ENCODE peak calls at places on chromosomes 12 and 14, in six cellular contexts. A is vagina, P is BJ, X is transverse colon, C is adrenal gland, J is lower leg skin. O is an unnamed sample.

GRCh38 chr14:99206053-99206452 is 65.9 kb downstream of the BCL11B start:
- DNase-seq in C (no peak), J (no peak), A (no peak), P (no peak), X (no peak), O (no peak)

GRCh38 chr12:12992418-12993175 is 7.5 kb downstream of the HEBP1 start:
- DNase-seq in C (peak; percentile 90), P (peak; percentile 73), A (no peak), J (no peak), X (peak; percentile 43), O (no peak)

GRCh38 chr12:86834217-86834616 is 578.0 kb upstream of the MGAT4C start:
- DNase-seq in P (no peak), X (no peak), J (no peak), A (no peak), C (no peak), O (no peak)

GRCh38 chr12:82326905-82327503 is 31.2 kb downstream of the CCDC59 start:
- DNase-seq in C (no peak), A (no peak), P (no peak), J (no peak), X (no peak), O (no peak)

GRCh38 chr12:109545826-109546225 is 27.5 kb downstream of the MMAB start:
- DNase-seq in X (no peak), P (no peak), J (no peak), C (no peak), A (no peak), O (no peak)

GRCh38 chr14:73058224-73058922 is at the start of gene RBM25:
- DNase-seq in A (no peak), J (peak; percentile 98), C (peak; percentile 98), P (peak; percentile 95), X (peak; percentile 97), O (peak; percentile 89)

GRCh38 chr14:93171366-93171765 is 13.3 kb downstream of the MOAP1 start:
- DNase-seq in X (no peak), C (peak; percentile 52), A (no peak), P (no peak), J (no peak), O (no peak)

GRCh38 chr12:128961957-128962356 is 108.7 kb downstream of the GLT1D1 start:
- DNase-seq in P (no peak), J (no peak), X (no peak), A (no peak), C (no peak), O (no peak)

GRCh38 chr12:50699940-50700339 is 64.0 kb upstream of the ATF1 start:
- DNase-seq in P (no peak), C (no peak), A (no peak), X (no peak), J (no peak), O (no peak)